ENCODE peak calls at places on chromosomes 7 and 10, in eight cellular contexts. W, G, H, J, U, Y, A and C are unnamed samples. For H4K20me1, the result is how much of the 10 kb centered on the place peaks cover.

GRCh38 chr7:133912916-133913697 is 214.0 kb upstream of the LRGUK start:
- DNase-seq in Y (no peak), J (peak), G (no peak), H (no peak), U (peak), W (no peak), A (peak), C (peak)

GRCh38 chr7:151756076-151756731 is 120.7 kb downstream of the PRKAG2 start:
- DNase-seq in W (no peak), U (peak), Y (peak), G (no peak), A (peak), H (no peak), J (peak), C (peak)

GRCh38 chr10:127119901-127120300 is 76.5 kb downstream of the INSYN2A start:
- DNase-seq in Y (no peak), J (no peak), A (no peak), U (no peak), G (no peak), W (no peak), H (no peak), C (no peak)

GRCh38 chr10:31689233-31689632 is 239.4 kb downstream of the ARHGAP12 start:
- DNase-seq in H (no peak), J (no peak), A (no peak), Y (no peak), G (no peak), U (no peak), W (no peak), C (no peak)

GRCh38 chr7:15389073-15389472 is 172.7 kb downstream of the AGMO start:
- DNase-seq in W (no peak), Y (no peak), J (no peak), H (no peak), A (no peak), U (peak), G (no peak), C (no peak)

GRCh38 chr7:135538387-135538786 is 19.3 kb upstream of the NUP205 start:
- DNase-seq in G (no peak), W (no peak), J (no peak), A (no peak), U (no peak), H (no peak), Y (no peak), C (no peak)

GRCh38 chr10:7311256-7312178 is 99.3 kb downstream of the SFMBT2 start:
- DNase-seq in H (peak), W (no peak), Y (no peak), G (no peak), J (peak), U (no peak), A (peak), C (peak)

GRCh38 chr7:2729893-2730716 is 42.1 kb downstream of the AMZ1 start:
- DNase-seq in Y (no peak), J (peak), A (peak), H (no peak), W (no peak), G (no peak), U (no peak), C (peak)

GRCh38 chr7:96579101-96579500 is 130.5 kb downstream of the SEM1 start:
- DNase-seq in U (no peak), H (no peak), Y (no peak), G (no peak), A (no peak), W (no peak), J (no peak), C (no peak)

GRCh38 chr10:97659589-97659988 is 19.1 kb downstream of the PI4K2A start:
- DNase-seq in Y (no peak), W (no peak), H (no peak), U (peak), J (peak), A (peak), G (no peak), C (peak)

GRCh38 chr7:127256326-127256725 is 3.6 kb upstream of the GRM8 start:
- DNase-seq in U (no peak), H (no peak), Y (no peak), W (no peak), G (no peak), A (no peak), J (no peak), C (no peak)

GRCh38 chr7:81333004-81333403 is 414.2 kb upstream of the SEMA3C start:
- DNase-seq in J (peak), G (no peak), A (peak), U (peak), H (no peak), Y (no peak), W (no peak), C (peak)

GRCh38 chr7:155669717-155670505 is 25.4 kb downstream of the RBM33 start:
- DNase-seq in G (no peak), H (no peak), Y (no peak), W (no peak), J (peak), A (peak), U (peak), C (peak)

GRCh38 chr10:14491814-14492213 is 161.1 kb upstream of the FRMD4A start:
- DNase-seq in A (peak), H (no peak), G (no peak), J (no peak), W (no peak), U (no peak), Y (no peak), C (no peak)

GRCh38 chr7:3063016-3063753 is 19.5 kb upstream of the CARD11 start:
- DNase-seq in H (no peak), J (no peak), A (no peak), Y (no peak), U (no peak), G (no peak), W (no peak), C (no peak)

GRCh38 chr7:118330373-118330772 is 105.9 kb downstream of the ANKRD7 start:
- DNase-seq in J (peak), A (no peak), Y (no peak), U (no peak), H (no peak), G (no peak), W (no peak), C (no peak)

GRCh38 chr10:84074521-84074920 is 64.8 kb upstream of the GHITM start:
- DNase-seq in Y (no peak), U (no peak), W (no peak), H (no peak), J (peak), A (no peak), G (no peak), C (peak)

GRCh38 chr7:50954716-50955115 is 172.0 kb upstream of the GRB10 start:
- DNase-seq in Y (no peak), W (no peak), U (no peak), A (no peak), H (no peak), J (no peak), G (no peak), C (no peak)

GRCh38 chr7:93715234-93715633 is 140.7 kb upstream of the CALCR start:
- DNase-seq in U (peak), W (peak), G (peak), J (peak), Y (peak), A (peak), H (peak), C (peak)

GRCh38 chr10:3848005-3848767 is 63.2 kb upstream of the KLF6 start:
- DNase-seq in Y (no peak), G (no peak), W (no peak), H (no peak), U (peak), A (peak), J (peak), C (no peak)

GRCh38 chr7:134946260-134946659 is 40.0 kb upstream of the AGBL3 start:
- DNase-seq in U (peak), W (no peak), A (peak), J (peak), Y (no peak), G (no peak), H (no peak), C (no peak)

GRCh38 chr10:91887075-91887899 is 22.0 kb downstream of the FGFBP3 start:
- DNase-seq in Y (no peak), H (peak), A (no peak), G (no peak), J (peak), W (peak), U (peak), C (peak)

GRCh38 chr7:102896585-102896984 is 16.2 kb upstream of the LRRC17 start:
- DNase-seq in J (no peak), A (no peak), G (no peak), U (no peak), Y (no peak), W (no peak), H (no peak), C (no peak)

GRCh38 chr10:70587045-70587658 is 15.4 kb downstream of the PRF1 start:
- DNase-seq in A (no peak), Y (no peak), G (no peak), J (no peak), H (no peak), W (no peak), U (no peak), C (no peak)

GRCh38 chr10:945778-946177 is 14.3 kb upstream of the LARP4B start:
- DNase-seq in J (no peak), Y (no peak), U (no peak), G (no peak), A (no peak), H (no peak), W (no peak), C (no peak)

GRCh38 chr7:129317450-129317849 is 92.6 kb downstream of the AHCYL2 start:
- DNase-seq in J (no peak), A (no peak), Y (no peak), W (no peak), G (no peak), H (no peak), U (no peak), C (no peak)

GRCh38 chr10:120052964-120053363 is 160.4 kb downstream of the SEC23IP start:
- DNase-seq in G (no peak), U (no peak), A (no peak), J (no peak), Y (no peak), W (no peak), H (peak), C (no peak)

GRCh38 chr10:33186150-33186549 is 148.3 kb downstream of the NRP1 start:
- DNase-seq in U (no peak), W (no peak), H (no peak), A (no peak), Y (no peak), G (no peak), J (no peak), C (no peak)

GRCh38 chr7:127396184-127396583 is 3.7 kb upstream of the ZNF800 start:
- DNase-seq in U (peak), Y (no peak), A (no peak), W (no peak), H (no peak), J (no peak), G (peak), C (no peak)

GRCh38 chr10:14382022-14382421 is 51.3 kb upstream of the FRMD4A start:
- DNase-seq in Y (no peak), U (no peak), A (peak), W (no peak), J (peak), G (no peak), H (no peak), C (peak)

GRCh38 chr7:51224811-51225581 is 91.6 kb downstream of the COBL start:
- DNase-seq in Y (peak), U (peak), G (no peak), A (no peak), W (peak), J (no peak), H (peak), C (no peak)

GRCh38 chr10:34319197-34319846 is 495.8 kb downstream of the PARD3 start:
- DNase-seq in U (peak), H (peak), A (peak), G (no peak), W (peak), J (peak), Y (peak), C (peak)

GRCh38 chr10:91551856-91552255 is 81.0 kb downstream of the PPP1R3C start:
- DNase-seq in G (no peak), J (peak), Y (peak), U (peak), H (peak), W (peak), A (peak), C (peak)

GRCh38 chr7:81402227-81402626 is 367.6 kb downstream of the HGF start:
- DNase-seq in A (no peak), J (peak), Y (no peak), H (no peak), G (no peak), U (no peak), W (no peak), C (peak)

GRCh38 chr10:102003541-102003940 is 52.4 kb downstream of the ARMH3 start:
- DNase-seq in W (no peak), Y (no peak), A (peak), U (no peak), G (no peak), H (no peak), J (no peak), C (no peak)

GRCh38 chr10:62979921-62980320 is 153.2 kb upstream of the NRBF2 start:
- DNase-seq in A (no peak), Y (no peak), H (no peak), U (no peak), G (no peak), W (no peak), J (no peak), C (no peak)

GRCh38 chr10:122363311-122363710 is 11.2 kb upstream of the PLEKHA1 start:
- DNase-seq in J (peak), G (no peak), Y (no peak), A (no peak), W (no peak), H (no peak), U (no peak), C (no peak)

GRCh38 chr10:94439275-94439861 is 37.0 kb downstream of the TBC1D12 start:
- DNase-seq in A (peak), H (no peak), G (no peak), J (peak), Y (no peak), W (no peak), U (peak), C (peak)

GRCh38 chr7:94375167-94375566 is 19.5 kb upstream of the COL1A2 start:
- DNase-seq in U (peak), Y (no peak), H (peak), J (peak), G (no peak), A (peak), W (no peak), C (peak)

GRCh38 chr7:55431898-55432297 is 66.8 kb downstream of the LANCL2 start:
- DNase-seq in U (no peak), A (no peak), J (no peak), W (no peak), Y (no peak), H (no peak), G (no peak), C (no peak)
- H4K20me1 ChIP-seq in U (under half), A (under half), J (under half), W (under half), Y (under half), H (under half), G (under half), C (under half)

GRCh38 chr10:96298362-96298761 is 5.9 kb upstream of the DNTT start:
- DNase-seq in H (no peak), W (no peak), Y (no peak), G (no peak), J (no peak), U (no peak), A (no peak), C (no peak)
- H2AFZ ChIP-seq in H (no peak), W (no peak), Y (no peak), G (peak), J (no peak), U (no peak), A (no peak), C (no peak)

DNA sequence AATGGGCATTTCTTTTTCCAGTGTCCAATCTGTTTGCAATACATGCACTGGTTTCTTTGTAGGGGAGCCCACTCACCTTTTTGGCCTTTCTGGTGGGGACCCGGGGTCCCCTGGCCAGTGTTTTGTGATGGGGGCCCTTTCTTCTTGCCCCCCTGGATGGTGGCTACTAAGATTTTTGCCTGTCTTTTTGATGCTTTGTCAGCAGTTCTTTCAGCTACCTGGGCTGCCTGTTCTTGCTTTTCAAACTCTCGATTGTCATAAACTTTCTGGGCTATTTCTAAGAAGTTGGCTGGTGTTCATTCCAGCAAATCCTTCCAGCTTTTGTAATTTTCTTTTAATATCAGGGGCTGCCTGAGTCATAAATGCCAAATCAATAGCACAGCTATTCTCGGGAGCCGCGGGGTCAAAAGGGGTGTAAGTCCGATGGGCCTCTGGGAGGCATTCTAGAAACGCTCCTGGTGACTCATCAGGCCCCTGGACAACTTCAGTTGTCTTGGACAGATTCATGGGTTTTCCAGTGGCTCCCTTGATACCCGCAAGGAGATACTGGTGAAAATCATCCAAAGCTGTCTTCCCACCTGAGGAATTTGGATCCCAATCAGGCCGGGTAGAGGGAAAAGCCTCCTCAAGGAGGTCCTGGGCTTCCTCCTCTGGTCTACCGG is 79.0 kb downstream of the PRR15 start:
- DNase-seq in G (no peak), A (no peak), W (no peak), H (peak), U (no peak), J (peak), Y (no peak), C (peak)
- H4K20me1 ChIP-seq in G (under half), A (under half), W (under half), H (under half), U (under half), J (under half), Y (under half), C (under half)

GRCh38 chr10:22310928-22311327 is 5.3 kb upstream of the COMMD3 start:
- DNase-seq in A (no peak), H (no peak), G (no peak), U (no peak), Y (no peak), J (no peak), W (no peak), C (no peak)
- H2AFZ ChIP-seq in A (no peak), H (no peak), G (no peak), U (no peak), Y (no peak), J (no peak), W (no peak), C (no peak)

DNA sequence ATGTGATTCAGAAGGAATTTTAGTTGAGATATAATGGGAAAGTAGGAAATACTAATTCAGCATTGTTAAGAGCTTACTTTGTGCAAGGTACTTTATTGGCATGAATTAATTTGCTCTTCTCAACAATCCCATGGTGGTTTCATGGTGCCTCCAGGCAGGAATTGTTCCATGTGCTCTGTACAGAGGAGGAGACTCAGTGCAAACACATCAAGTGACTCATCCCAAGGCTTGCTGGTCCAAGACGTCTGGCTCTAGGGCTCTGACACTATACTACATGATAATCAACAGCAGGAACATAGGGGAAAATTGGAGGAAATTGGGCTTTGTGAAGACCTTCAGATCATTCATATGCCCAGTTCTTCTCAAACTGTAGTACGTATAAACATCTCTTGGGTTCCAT is 66.5 kb upstream of the PRKG1 start:
- DNase-seq in A (peak), G (no peak), Y (no peak), H (no peak), U (peak), J (peak), W (no peak), C (no peak)
- H4K20me1 ChIP-seq in A (under half), G (under half), Y (under half), H (under half), U (under half), J (under half), W (under half), C (under half)

GRCh38 chr10:17061418-17061817 is 68.2 kb downstream of the CUBN start:
- DNase-seq in H (no peak), G (no peak), A (peak), W (no peak), U (peak), J (peak), Y (no peak), C (peak)
- H2AFZ ChIP-seq in H (no peak), G (no peak), A (peak), W (no peak), U (no peak), J (no peak), Y (peak), C (no peak)

GRCh38 chr7:149229526-149229925 is 9.9 kb upstream of the ZNF212 start:
- DNase-seq in H (no peak), A (no peak), J (no peak), G (no peak), Y (no peak), W (no peak), U (no peak), C (no peak)
- H4K20me1 ChIP-seq in H (under half), A (under half), J (under half), G (under half), Y (under half), W (under half), U (under half), C (under half)

DNA sequence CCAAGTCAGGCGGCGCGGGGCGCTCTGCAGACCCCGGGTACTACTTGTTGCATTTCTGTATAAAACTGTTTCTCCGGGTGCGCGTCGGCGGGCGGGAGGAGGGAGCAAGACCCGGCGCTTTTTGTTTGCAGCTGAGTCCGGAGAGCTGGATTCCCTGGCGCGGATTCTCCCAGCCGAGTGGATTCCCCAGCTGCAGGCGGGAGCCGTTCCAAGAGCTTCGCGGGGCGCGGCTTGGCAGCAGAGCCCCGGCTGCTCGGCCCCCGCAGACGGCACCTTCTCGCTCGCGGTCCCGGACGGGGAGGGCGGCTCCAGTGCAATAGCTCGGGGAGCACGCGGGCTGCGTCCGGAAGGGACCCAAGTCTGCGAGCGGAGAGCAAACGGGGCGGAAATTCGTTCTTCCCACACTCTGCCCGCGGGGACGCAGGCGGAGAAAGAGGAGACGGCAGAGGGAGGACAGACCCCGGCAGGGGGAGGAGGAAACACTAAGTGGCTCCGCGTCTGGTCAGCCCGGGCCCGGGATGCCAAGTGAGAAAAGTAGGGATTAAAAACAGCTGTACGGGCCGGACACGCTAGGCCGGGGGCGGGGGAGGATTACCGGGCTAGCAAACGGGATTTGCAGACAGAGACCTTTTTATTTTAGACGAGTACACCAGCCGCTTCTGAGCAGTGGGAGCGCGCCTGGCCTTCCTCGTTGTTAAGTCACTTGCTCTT is at the start of gene TRIL:
- DNase-seq in W (no peak), G (no peak), U (peak), A (peak), H (peak), J (peak), Y (no peak), C (peak)
- H2AFZ ChIP-seq in W (no peak), G (no peak), U (peak), A (peak), H (peak), J (peak), Y (no peak), C (peak)